ENCODE peak calls at places on chromosome 2, in ten cellular contexts. V, H, T, B, U, E, F, M, K and Q are unnamed samples.

GRCh38 chr2:231124833-231125232 is at the start of gene HTR2B:
- DNase-seq in H (no peak), F (no peak), E (peak), M (no peak), U (peak), B (no peak), V (no peak), T (no peak), K (no peak), Q (no peak)

GRCh38 chr2:120508581-120509041 is 162.7 kb downstream of the INHBB start:
- DNase-seq in U (no peak), K (no peak), F (no peak), V (no peak), M (peak), H (peak), B (no peak), E (no peak), T (no peak), Q (no peak)

GRCh38 chr2:201448701-201449100 is 2.6 kb downstream of the TRAK2 start:
- DNase-seq in T (no peak), E (no peak), K (no peak), H (peak), F (no peak), U (no peak), V (no peak), M (no peak), B (no peak), Q (no peak)

GRCh38 chr2:222859786-222860726 is 780 bp upstream of the ACSL3 start:
- DNase-seq in K (peak), E (peak), U (peak), B (no peak), V (no peak), H (peak), M (peak), F (peak), T (peak), Q (no peak)

GRCh38 chr2:202317080-202317859 is 51.7 kb downstream of the NOP58 start:
- DNase-seq in B (peak), K (peak), E (peak), V (peak), M (peak), H (peak), T (peak), F (no peak), U (no peak), Q (peak)

GRCh38 chr2:217521820-217522219 is 481.0 kb downstream of the TNS1 start:
- DNase-seq in E (peak), F (no peak), H (no peak), V (no peak), K (peak), M (no peak), T (no peak), B (no peak), U (no peak), Q (no peak)

GRCh38 chr2:27021253-27021801 is 11.4 kb upstream of the TMEM214 start:
- DNase-seq in B (no peak), K (no peak), M (no peak), F (no peak), T (no peak), E (peak), U (no peak), H (peak), V (no peak), Q (no peak)

GRCh38 chr2:197760293-197760657 is 24.8 kb downstream of the BOLL start:
- DNase-seq in E (no peak), K (no peak), M (no peak), T (peak), F (no peak), U (no peak), H (no peak), B (no peak), V (no peak), Q (no peak)

GRCh38 chr2:130370490-130370889 is 14.6 kb downstream of the PTPN18 start:
- DNase-seq in V (no peak), F (no peak), U (no peak), M (peak), T (no peak), H (no peak), B (peak), K (no peak), E (no peak), Q (no peak)

GRCh38 chr2:33146112-33146511 is 199.4 kb downstream of the LTBP1 start:
- DNase-seq in H (no peak), B (no peak), E (peak), F (no peak), T (no peak), K (no peak), V (no peak), U (no peak), M (no peak), Q (no peak)

GRCh38 chr2:212618636-212619035 is 80.0 kb upstream of the ERBB4 start:
- DNase-seq in V (no peak), F (no peak), U (no peak), M (no peak), K (no peak), B (no peak), T (no peak), H (peak), E (no peak), Q (no peak)

GRCh38 chr2:240820607-240821428 is 799 bp upstream of the KIF1A start:
- DNase-seq in B (no peak), K (no peak), E (no peak), M (no peak), F (no peak), V (no peak), U (peak), T (peak), H (no peak), Q (peak)

GRCh38 chr2:98805412-98806265 is 74.7 kb upstream of the MGAT4A start:
- DNase-seq in K (no peak), V (peak), F (peak), H (peak), B (peak), M (no peak), T (no peak), E (peak), U (peak), Q (peak)

GRCh38 chr2:15732341-15733077 is 140.8 kb downstream of the DDX1 start:
- DNase-seq in K (no peak), E (no peak), F (no peak), B (no peak), V (no peak), M (no peak), U (no peak), H (no peak), T (no peak), Q (no peak)

GRCh38 chr2:231364961-231365810 is 30.3 kb upstream of the B3GNT7 start:
- DNase-seq in K (peak), F (no peak), V (peak), T (no peak), U (no peak), E (peak), B (no peak), H (peak), M (peak), Q (no peak)

GRCh38 chr2:136378712-136379595 is 261.0 kb upstream of the CXCR4 start:
- DNase-seq in F (no peak), B (peak), E (peak), V (no peak), T (peak), M (no peak), H (peak), K (peak), U (peak), Q (no peak)

GRCh38 chr2:120802161-120802560 is 66.5 kb downstream of the GLI2 start:
- DNase-seq in H (no peak), T (no peak), E (peak), V (no peak), K (no peak), M (peak), B (no peak), F (no peak), U (no peak), Q (no peak)

GRCh38 chr2:138964413-138964812 is 184.2 kb upstream of the NXPH2 start:
- DNase-seq in F (no peak), T (no peak), M (no peak), E (no peak), B (no peak), H (peak), U (no peak), K (no peak), V (no peak), Q (no peak)

GRCh38 chr2:239249048-239249447 is 151.8 kb downstream of the HDAC4 start:
- DNase-seq in H (no peak), V (no peak), U (no peak), F (no peak), T (no peak), E (no peak), K (no peak), M (peak), B (no peak), Q (no peak)

GRCh38 chr2:219289537-219290361 is 10.6 kb downstream of the DNAJB2 start:
- DNase-seq in E (peak), V (peak), M (peak), F (peak), K (no peak), T (peak), U (no peak), B (no peak), H (peak), Q (peak)

GRCh38 chr2:231680992-231681852 is 27.1 kb upstream of the PTMA start:
- DNase-seq in H (peak), U (peak), B (no peak), T (peak), V (peak), K (no peak), M (peak), E (peak), F (peak), Q (peak)

GRCh38 chr2:14543284-14543683 is 89.2 kb upstream of the LRATD1 start:
- DNase-seq in M (no peak), V (no peak), T (no peak), B (no peak), F (no peak), E (peak), K (no peak), U (no peak), H (no peak), Q (no peak)

GRCh38 chr2:149038442-149039212 is at the start of gene LYPD6B:
- DNase-seq in T (no peak), U (peak), H (peak), K (no peak), F (peak), V (no peak), M (no peak), B (peak), E (no peak), Q (no peak)

GRCh38 chr2:8148260-8148880 is 533.5 kb upstream of the ID2 start:
- DNase-seq in T (no peak), E (peak), V (no peak), B (no peak), K (peak), U (no peak), M (no peak), H (peak), F (no peak), Q (no peak)

GRCh38 chr2:102520009-102520408 is 47.0 kb downstream of the SLC9A4 start:
- DNase-seq in B (no peak), F (no peak), U (peak), E (peak), H (peak), M (no peak), T (no peak), K (no peak), V (no peak), Q (no peak)

GRCh38 chr2:156752042-156752441 is 315.9 kb downstream of the GPD2 start:
- DNase-seq in H (no peak), U (no peak), F (no peak), E (no peak), V (no peak), T (no peak), M (no peak), K (no peak), B (no peak), Q (no peak)

GRCh38 chr2:156748238-156748637 is 312.1 kb downstream of the GPD2 start:
- DNase-seq in E (no peak), K (no peak), V (no peak), F (no peak), U (no peak), T (no peak), H (no peak), B (no peak), M (no peak), Q (no peak)

DNA sequence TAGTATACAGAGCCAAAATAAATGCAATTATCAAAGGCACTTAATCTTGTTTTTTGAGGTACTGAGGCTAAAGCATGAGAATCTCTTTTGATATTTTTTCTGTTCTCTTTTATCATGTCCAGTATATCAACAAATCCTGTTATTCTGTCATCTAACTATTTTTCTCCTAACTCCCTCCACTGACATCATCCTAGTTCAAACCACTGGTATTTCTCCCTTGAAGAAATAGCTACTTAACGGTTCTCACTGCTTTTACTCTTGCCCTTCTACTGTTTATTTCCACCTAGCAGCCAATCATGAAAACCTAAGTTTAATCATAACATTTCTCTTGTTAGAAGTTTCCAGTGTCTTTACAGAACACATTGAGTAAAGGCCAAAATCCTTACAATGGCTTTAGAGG is 317.6 kb downstream of the GPD2 start:
- DNase-seq in U (no peak), E (no peak), F (no peak), B (no peak), V (no peak), M (no peak), H (no peak), K (no peak), T (no peak), Q (no peak)
- TF ChIP-seq CTCF in U (no peak), E (no peak), F (no peak), B (no peak), V (no peak), M (no peak), H (no peak), K (no peak), T (no peak), Q (no peak)

GRCh38 chr2:85561280-85562212 is at the start of gene GGCX:
- DNase-seq in M (peak), V (peak), B (peak), E (peak), T (peak), F (peak), H (peak), U (peak), K (peak), Q (peak)
- TF ChIP-seq CTCF in M (peak), V (peak), B (peak), E (no peak), T (no peak), F (peak), H (no peak), U (no peak), K (no peak), Q (peak)

DNA sequence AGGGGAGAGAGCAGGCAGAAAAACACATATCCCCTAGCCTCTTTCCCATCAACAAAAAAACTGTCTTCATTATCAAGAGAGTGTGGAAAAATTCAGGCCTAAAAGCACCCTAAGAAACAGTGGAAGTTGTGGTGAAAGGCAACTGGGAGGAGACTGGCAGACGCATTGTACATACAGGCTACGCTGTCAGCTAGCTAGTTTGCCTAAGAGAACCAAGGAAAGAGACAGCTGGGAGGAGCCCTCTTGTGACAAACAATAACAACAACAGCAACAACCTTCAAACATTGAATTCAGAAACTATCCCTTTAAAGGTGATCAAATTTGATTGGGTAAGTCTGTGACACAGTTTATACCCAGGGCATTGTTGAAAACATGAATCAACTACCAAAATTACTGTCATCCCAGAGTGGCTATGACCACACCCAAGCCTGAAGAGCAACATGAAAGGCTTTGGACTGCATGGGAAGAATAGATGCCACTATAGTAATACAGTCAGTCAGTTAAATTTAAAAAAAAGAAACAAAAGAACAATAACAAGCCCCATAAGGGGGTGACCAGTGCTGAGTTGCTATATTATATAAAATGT is 88.9 kb upstream of the CRIM1 start:
- DNase-seq in V (no peak), M (no peak), U (peak), T (no peak), K (no peak), B (no peak), H (no peak), E (no peak), F (no peak), Q (no peak)
- TF ChIP-seq CTCF in V (no peak), M (no peak), U (no peak), T (no peak), K (no peak), B (no peak), H (no peak), E (no peak), F (no peak), Q (no peak)

GRCh38 chr2:236702693-236703092 is 133.1 kb downstream of the ACKR3 start:
- DNase-seq in F (no peak), K (no peak), U (no peak), H (no peak), T (no peak), B (no peak), E (no peak), M (no peak), V (no peak), Q (no peak)
- TF ChIP-seq CTCF in F (peak), K (no peak), U (no peak), H (no peak), T (no peak), B (no peak), E (no peak), M (no peak), V (no peak), Q (no peak)